ENCODE peak calls at places on chromosomes 13 and 19, in four cellular contexts. One of them, this sample, is unnamed.

GRCh38 chr13:100611678-100612492 is 23.3 kb upstream of the GGACT start:
- DNase-seq in H7: no peak
- DNase-seq in ascending aorta: no peak
- DNase-seq in fibroblast of the aortic adventitia: no peak
- DNase-seq in this sample: no peak

GRCh38 chr19:10898633-10899032 is 27.3 kb downstream of the CARM1 start:
- DNase-seq in H7: no peak
- DNase-seq in ascending aorta: no peak
- DNase-seq in fibroblast of the aortic adventitia: no peak
- DNase-seq in this sample: no peak

GRCh38 chr13:56864451-56864850 is 276.3 kb upstream of the PRR20A start:
- DNase-seq in H7: no peak
- DNase-seq in ascending aorta: no peak
- DNase-seq in fibroblast of the aortic adventitia: no peak
- DNase-seq in this sample: no peak

GRCh38 chr19:11339254-11340098 is at the start of gene RAB3D:
- DNase-seq in H7: peak
- DNase-seq in ascending aorta: peak
- DNase-seq in fibroblast of the aortic adventitia: peak
- DNase-seq in this sample: peak

GRCh38 chr19:35828694-35829301 is 16.2 kb upstream of the PRODH2 start:
- DNase-seq in H7: peak
- DNase-seq in ascending aorta: no peak
- DNase-seq in fibroblast of the aortic adventitia: peak
- DNase-seq in this sample: peak

GRCh38 chr13:19185086-19185864 is 3.7 kb upstream of the TUBA3C start:
- DNase-seq in H7: no peak
- DNase-seq in ascending aorta: no peak
- DNase-seq in fibroblast of the aortic adventitia: no peak
- DNase-seq in this sample: no peak

GRCh38 chr19:53977429-53977990 is 13.9 kb upstream of the CACNG6 start:
- DNase-seq in H7: peak
- DNase-seq in ascending aorta: peak
- DNase-seq in fibroblast of the aortic adventitia: peak
- DNase-seq in this sample: peak

GRCh38 chr13:64591981-64592380 is 2638.2 kb downstream of the PCDH9 start:
- DNase-seq in H7: no peak
- DNase-seq in ascending aorta: no peak
- DNase-seq in fibroblast of the aortic adventitia: peak
- DNase-seq in this sample: no peak

GRCh38 chr13:113176292-113176691 is 17.8 kb downstream of the PROZ start:
- DNase-seq in H7: no peak
- DNase-seq in ascending aorta: no peak
- DNase-seq in fibroblast of the aortic adventitia: no peak
- DNase-seq in this sample: peak

GRCh38 chr19:58353717-58354477 is 605 bp upstream of the A1BG start:
- DNase-seq in H7: peak
- DNase-seq in ascending aorta: no peak
- DNase-seq in fibroblast of the aortic adventitia: no peak
- DNase-seq in this sample: no peak

GRCh38 chr13:71619096-71619495 is 247.9 kb downstream of the DACH1 start:
- DNase-seq in H7: no peak
- DNase-seq in ascending aorta: no peak
- DNase-seq in fibroblast of the aortic adventitia: no peak
- DNase-seq in this sample: no peak

GRCh38 chr13:43908156-43909126 is 28.7 kb downstream of the LACC1 start:
- DNase-seq in H7: peak
- DNase-seq in ascending aorta: no peak
- DNase-seq in fibroblast of the aortic adventitia: peak
- DNase-seq in this sample: peak

GRCh38 chr19:40376286-40376862 is 13.6 kb downstream of the HIPK4 start:
- DNase-seq in H7: peak
- DNase-seq in ascending aorta: no peak
- DNase-seq in fibroblast of the aortic adventitia: no peak
- DNase-seq in this sample: no peak

GRCh38 chr19:2575734-2576481 is 100.0 kb downstream of the GADD45B start:
- DNase-seq in H7: peak
- DNase-seq in ascending aorta: peak
- DNase-seq in fibroblast of the aortic adventitia: peak
- DNase-seq in this sample: no peak

GRCh38 chr19:8101311-8101710 is 48.1 kb downstream of the FBN3 start:
- DNase-seq in H7: no peak
- DNase-seq in ascending aorta: no peak
- DNase-seq in fibroblast of the aortic adventitia: no peak
- DNase-seq in this sample: no peak

GRCh38 chr13:34678154-34678553 is 263.9 kb upstream of the NBEA start:
- DNase-seq in H7: no peak
- DNase-seq in ascending aorta: no peak
- DNase-seq in fibroblast of the aortic adventitia: peak
- DNase-seq in this sample: no peak

GRCh38 chr19:3104708-3104983 is 10.5 kb downstream of the GNA11 start:
- DNase-seq in H7: no peak
- DNase-seq in ascending aorta: no peak
- DNase-seq in fibroblast of the aortic adventitia: no peak
- DNase-seq in this sample: no peak

GRCh38 chr13:100334209-100334608 is 245.3 kb downstream of the PCCA start:
- DNase-seq in H7: no peak
- DNase-seq in ascending aorta: no peak
- DNase-seq in fibroblast of the aortic adventitia: no peak
- DNase-seq in this sample: no peak

GRCh38 chr19:45250216-45250831 is 747 bp upstream of the MARK4 start:
- DNase-seq in H7: peak
- DNase-seq in ascending aorta: no peak
- DNase-seq in fibroblast of the aortic adventitia: no peak
- DNase-seq in this sample: no peak

GRCh38 chr13:102793583-102794355 is 5.0 kb downstream of the POGLUT2 start:
- DNase-seq in H7: peak
- DNase-seq in ascending aorta: no peak
- DNase-seq in fibroblast of the aortic adventitia: no peak
- DNase-seq in this sample: no peak

GRCh38 chr19:20503536-20503935 is 62.0 kb downstream of the ZNF737 start:
- DNase-seq in H7: no peak
- DNase-seq in ascending aorta: no peak
- DNase-seq in fibroblast of the aortic adventitia: peak
- DNase-seq in this sample: no peak

GRCh38 chr13:98321356-98321755 is 144.3 kb upstream of the RNF113B start:
- DNase-seq in H7: no peak
- DNase-seq in ascending aorta: no peak
- DNase-seq in fibroblast of the aortic adventitia: no peak
- DNase-seq in this sample: no peak

GRCh38 chr19:45391346-45391745 is 13.5 kb downstream of the PPP1R13L start:
- DNase-seq in H7: peak
- DNase-seq in ascending aorta: no peak
- DNase-seq in fibroblast of the aortic adventitia: no peak
- DNase-seq in this sample: peak

GRCh38 chr13:44713793-44714469 is 137.8 kb upstream of the TSC22D1 start:
- DNase-seq in H7: no peak
- DNase-seq in ascending aorta: peak
- DNase-seq in fibroblast of the aortic adventitia: peak
- DNase-seq in this sample: no peak

GRCh38 chr19:11944656-11945055 is 19.7 kb downstream of the ZNF700 start:
- DNase-seq in H7: no peak
- DNase-seq in ascending aorta: no peak
- DNase-seq in fibroblast of the aortic adventitia: no peak
- DNase-seq in this sample: no peak

GRCh38 chr13:99432637-99433542 is 68.4 kb upstream of the TM9SF2 start:
- DNase-seq in H7: peak
- DNase-seq in ascending aorta: peak
- DNase-seq in fibroblast of the aortic adventitia: peak
- DNase-seq in this sample: peak

GRCh38 chr13:94825507-94825906 is 113.2 kb upstream of the SOX21 start:
- DNase-seq in H7: peak
- DNase-seq in ascending aorta: no peak
- DNase-seq in fibroblast of the aortic adventitia: peak
- DNase-seq in this sample: no peak

GRCh38 chr13:94598281-94598680 is 2.3 kb upstream of the TGDS start:
- DNase-seq in H7: no peak
- DNase-seq in ascending aorta: no peak
- DNase-seq in fibroblast of the aortic adventitia: no peak
- DNase-seq in this sample: no peak

GRCh38 chr19:47075941-47076340 is 27.5 kb upstream of the TMEM160 start:
- DNase-seq in H7: no peak
- DNase-seq in ascending aorta: no peak
- DNase-seq in fibroblast of the aortic adventitia: no peak
- DNase-seq in this sample: no peak

GRCh38 chr19:27851543-27852060 is 1361.3 kb downstream of the UQCRFS1 start:
- DNase-seq in H7: no peak
- DNase-seq in ascending aorta: no peak
- DNase-seq in fibroblast of the aortic adventitia: no peak
- DNase-seq in this sample: no peak

DNA sequence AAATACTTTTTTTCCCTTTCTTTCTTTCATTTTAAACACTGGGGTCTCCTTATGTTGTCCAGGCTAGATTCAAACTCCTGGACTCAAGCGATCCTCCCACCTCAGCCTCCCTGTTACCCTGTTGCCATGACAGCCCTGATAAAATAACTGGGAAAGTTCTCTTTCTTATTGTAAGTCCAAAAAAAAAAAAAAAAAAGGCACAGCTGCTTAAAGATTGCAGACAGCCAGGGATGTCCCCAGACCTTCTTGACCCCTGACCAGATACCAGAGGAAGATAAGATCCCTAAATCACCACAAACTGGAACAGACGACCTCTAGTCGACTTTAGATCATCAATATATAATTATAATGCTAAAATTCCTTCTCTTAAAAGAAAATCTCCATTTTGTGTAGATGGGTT is 1.1 kb upstream of the MVB12A start:
- DNase-seq in H7: no peak
- DNase-seq in ascending aorta: no peak
- DNase-seq in fibroblast of the aortic adventitia: no peak
- DNase-seq in this sample: no peak
- H3K4me3 ChIP-seq in H7: no peak
- H3K4me3 ChIP-seq in ascending aorta: peak
- H3K4me3 ChIP-seq in fibroblast of the aortic adventitia: no peak
- H3K4me3 ChIP-seq in this sample: peak

GRCh38 chr13:110561335-110562033 is at the start of gene RAB20:
- DNase-seq in H7: peak
- DNase-seq in ascending aorta: peak
- DNase-seq in fibroblast of the aortic adventitia: peak
- DNase-seq in this sample: peak

GRCh38 chr13:110565296-110565695 is 3.8 kb upstream of the RAB20 start:
- DNase-seq in H7: no peak
- DNase-seq in ascending aorta: no peak
- DNase-seq in fibroblast of the aortic adventitia: no peak
- DNase-seq in this sample: no peak

GRCh38 chr13:110564472-110564985 is 3.0 kb upstream of the RAB20 start:
- DNase-seq in H7: no peak
- DNase-seq in ascending aorta: no peak
- DNase-seq in fibroblast of the aortic adventitia: no peak
- DNase-seq in this sample: no peak

GRCh38 chr13:110562696-110563462 is 1.4 kb upstream of the RAB20 start:
- DNase-seq in H7: no peak
- DNase-seq in ascending aorta: no peak
- DNase-seq in fibroblast of the aortic adventitia: no peak
- DNase-seq in this sample: no peak

GRCh38 chr13:110563463-110563774 is 1.9 kb upstream of the RAB20 start:
- DNase-seq in H7: no peak
- DNase-seq in ascending aorta: no peak
- DNase-seq in fibroblast of the aortic adventitia: no peak
- DNase-seq in this sample: no peak
- H3K4me3 ChIP-seq in H7: no peak
- H3K4me3 ChIP-seq in ascending aorta: peak
- H3K4me3 ChIP-seq in fibroblast of the aortic adventitia: no peak
- H3K4me3 ChIP-seq in this sample: no peak

GRCh38 chr19:1400281-1401137 is 833 bp downstream of the GAMT start:
- DNase-seq in H7: peak
- DNase-seq in ascending aorta: no peak
- DNase-seq in fibroblast of the aortic adventitia: no peak
- DNase-seq in this sample: no peak

GRCh38 chr19:1401138-1401888 is at the start of gene GAMT:
- DNase-seq in H7: peak
- DNase-seq in ascending aorta: no peak
- DNase-seq in fibroblast of the aortic adventitia: no peak
- DNase-seq in this sample: peak

GRCh38 chr19:1397838-1398237 is 3.5 kb downstream of the GAMT start:
- DNase-seq in H7: no peak
- DNase-seq in ascending aorta: no peak
- DNase-seq in fibroblast of the aortic adventitia: no peak
- DNase-seq in this sample: no peak

GRCh38 chr19:1399079-1399478 is 2.3 kb downstream of the GAMT start:
- DNase-seq in H7: no peak
- DNase-seq in ascending aorta: no peak
- DNase-seq in fibroblast of the aortic adventitia: no peak
- DNase-seq in this sample: no peak

DNA sequence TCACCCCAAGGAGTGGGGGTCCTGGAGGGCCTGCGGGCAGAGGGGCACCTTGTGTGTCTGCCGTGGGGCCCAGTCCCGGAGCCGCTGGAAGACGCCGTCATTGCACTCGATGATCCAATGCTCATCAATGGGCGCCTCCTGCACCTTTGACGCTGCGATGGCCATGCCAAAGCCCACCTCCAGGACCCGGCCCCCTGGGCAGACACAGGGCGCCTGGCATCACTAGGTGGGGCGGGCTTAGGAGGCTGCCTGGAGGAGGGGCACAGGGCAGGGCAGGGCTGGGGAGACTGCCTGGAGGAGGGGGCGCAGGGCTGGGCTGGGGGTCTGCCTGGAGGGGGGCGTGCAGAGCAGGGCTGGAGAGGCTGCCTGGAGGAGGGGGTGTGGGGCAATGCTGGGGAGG is 1.6 kb downstream of the GAMT start:
- DNase-seq in H7: no peak
- DNase-seq in ascending aorta: no peak
- DNase-seq in fibroblast of the aortic adventitia: no peak
- DNase-seq in this sample: no peak
- H3K4me3 ChIP-seq in H7: no peak
- H3K4me3 ChIP-seq in ascending aorta: no peak
- H3K4me3 ChIP-seq in fibroblast of the aortic adventitia: no peak
- H3K4me3 ChIP-seq in this sample: no peak

DNA sequence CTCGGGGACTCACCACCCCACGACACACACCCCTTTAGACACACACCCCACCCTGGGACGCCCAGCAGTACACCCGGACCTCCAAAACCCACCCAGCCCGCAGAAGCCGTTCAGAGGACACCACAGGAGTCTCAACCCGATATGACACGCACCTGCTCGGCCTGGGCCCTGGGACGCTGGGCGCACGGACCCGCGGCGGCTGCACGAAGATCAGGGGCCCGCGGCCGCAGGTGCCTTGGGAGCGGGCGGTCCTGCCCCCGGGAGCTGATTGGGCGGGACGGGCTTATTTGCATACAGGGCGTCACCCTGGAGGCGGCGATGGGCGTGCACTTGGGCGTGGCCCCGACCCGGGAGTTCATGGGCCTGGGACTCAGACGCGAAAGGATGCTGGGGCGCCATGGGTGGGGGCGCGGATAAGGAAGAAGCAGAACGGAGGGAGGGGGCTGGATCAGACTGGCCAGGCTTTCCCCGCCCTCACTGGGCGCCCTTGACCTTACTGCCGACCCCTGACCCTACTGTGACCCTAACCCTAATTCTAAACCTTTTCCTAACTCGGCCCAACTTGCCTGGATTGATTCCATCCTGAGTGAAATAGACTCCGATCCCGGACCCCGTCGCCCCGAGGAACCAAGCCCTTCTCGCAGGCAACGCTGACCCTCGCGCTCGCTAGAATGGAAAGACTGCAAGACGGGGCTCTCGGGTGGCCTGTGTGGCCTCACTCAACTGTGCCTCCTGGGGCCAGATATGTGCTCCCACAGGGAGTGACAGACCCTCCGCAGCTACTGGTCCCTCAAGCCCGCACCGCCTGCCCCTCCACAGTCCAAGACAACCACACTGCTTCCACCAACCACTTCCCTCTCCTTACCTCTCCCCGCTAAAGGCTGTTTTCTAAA is at the start of gene MEF2B:
- DNase-seq in H7: peak
- DNase-seq in ascending aorta: no peak
- DNase-seq in fibroblast of the aortic adventitia: peak
- DNase-seq in this sample: peak
- H3K4me3 ChIP-seq in H7: peak
- H3K4me3 ChIP-seq in ascending aorta: peak
- H3K4me3 ChIP-seq in fibroblast of the aortic adventitia: peak
- H3K4me3 ChIP-seq in this sample: peak